ENCODE peak calls at places on chromosomes 16 and 17, in five cellular contexts. I is lower leg skin, R is HCT116, E is LNCaP clone FGC, U is endothelial cell. M is an unnamed sample.

GRCh38 chr17:67386965-67387551 is 10.0 kb downstream of the PITPNC1 start:
- DNase-seq in I (no peak), R (peak; percentile 64), E (no peak), U (peak; percentile 74), M (no peak)

GRCh38 chr16:15542261-15542660 is 100.7 kb downstream of the MARF1 start:
- DNase-seq in I (no peak), R (no peak), E (no peak), U (no peak), M (no peak)

GRCh38 chr17:77840156-77840555 is 118.3 kb upstream of the TNRC6C start:
- DNase-seq in I (no peak), R (no peak), E (no peak), U (no peak), M (peak; percentile 55)

GRCh38 chr16:12186774-12187335 is 210.3 kb downstream of the SNX29 start:
- DNase-seq in I (no peak), R (no peak), E (peak; percentile 33), U (no peak), M (no peak)

GRCh38 chr17:78127240-78127887 is 1.2 kb downstream of the TMC6 start:
- DNase-seq in I (no peak), R (no peak), E (no peak), U (peak; percentile 53), M (no peak)

GRCh38 chr17:63919311-63919723 is 678 bp upstream of the GH1 start:
- DNase-seq in I (peak; percentile 47), R (peak; percentile 59), E (no peak), U (peak; percentile 75), M (peak; percentile 38)

GRCh38 chr17:19958023-19958422 is 19.6 kb downstream of the AKAP10 start:
- DNase-seq in I (no peak), R (peak; percentile 32), E (no peak), U (peak; percentile 25), M (no peak)

GRCh38 chr17:48228720-48229119 is 121.2 kb downstream of the SNX11 start:
- DNase-seq in I (no peak), R (no peak), E (no peak), U (no peak), M (no peak)

GRCh38 chr16:11462036-11462435 is 116.8 kb downstream of the RMI2 start:
- DNase-seq in I (no peak), R (no peak), E (no peak), U (no peak), M (no peak)

GRCh38 chr16:21991621-21992020 is 9.3 kb downstream of the PDZD9 start:
- DNase-seq in I (no peak), R (no peak), E (no peak), U (no peak), M (no peak)

GRCh38 chr16:88723911-88724310 is 17.6 kb downstream of the CTU2 start:
- DNase-seq in I (no peak), R (no peak), E (no peak), U (no peak), M (no peak)

GRCh38 chr16:15440852-15441251 is 6.5 kb downstream of the BMERB1 start:
- DNase-seq in I (no peak), R (no peak), E (no peak), U (no peak), M (no peak)

GRCh38 chr17:80029235-80029974 is 6.3 kb downstream of the TBC1D16 start:
- DNase-seq in I (peak; percentile 89), R (no peak), E (peak; percentile 82), U (no peak), M (no peak)

GRCh38 chr16:30623558-30624283 is 13.5 kb upstream of the ZNF689 start:
- DNase-seq in I (no peak), R (no peak), E (no peak), U (no peak), M (peak; percentile 1)

GRCh38 chr17:41329279-41329925 is 13.9 kb upstream of the KRTAP17-1 start:
- DNase-seq in I (no peak), R (peak; percentile 40), E (no peak), U (peak; percentile 77), M (no peak)

GRCh38 chr17:41333836-41334235 is 16.8 kb downstream of the KRT33A start:
- DNase-seq in I (no peak), R (no peak), E (no peak), U (no peak), M (no peak)

GRCh38 chr17:41333098-41333497 is 17.5 kb downstream of the KRT33A start:
- DNase-seq in I (no peak), R (no peak), E (no peak), U (no peak), M (no peak)

GRCh38 chr17:41332239-41332638 is 16.7 kb upstream of the KRTAP17-1 start:
- DNase-seq in I (no peak), R (no peak), E (no peak), U (no peak), M (no peak)

GRCh38 chr17:41331606-41332005 is 16.1 kb upstream of the KRTAP17-1 start:
- DNase-seq in I (no peak), R (no peak), E (no peak), U (no peak), M (no peak)
- TF ChIP-seq CTCF in I (no peak), R (no peak), E (no peak), U (no peak), M (no peak)

GRCh38 chr16:80277182-80277581 is 263.6 kb upstream of the DYNLRB2 start:
- DNase-seq in I (no peak), R (no peak), E (no peak), U (no peak), M (no peak)
- TF ChIP-seq CTCF in I (no peak), R (no peak), E (peak; percentile 6), U (no peak), M (no peak)

GRCh38 chr16:5024632-5025031 is 9.1 kb downstream of the NAGPA start:
- DNase-seq in I (no peak), R (peak; percentile 24), E (peak; percentile 99), U (no peak), M (no peak)
- TF ChIP-seq CTCF in I (no peak), R (no peak), E (peak; percentile 55), U (no peak), M (peak; percentile 27)

DNA sequence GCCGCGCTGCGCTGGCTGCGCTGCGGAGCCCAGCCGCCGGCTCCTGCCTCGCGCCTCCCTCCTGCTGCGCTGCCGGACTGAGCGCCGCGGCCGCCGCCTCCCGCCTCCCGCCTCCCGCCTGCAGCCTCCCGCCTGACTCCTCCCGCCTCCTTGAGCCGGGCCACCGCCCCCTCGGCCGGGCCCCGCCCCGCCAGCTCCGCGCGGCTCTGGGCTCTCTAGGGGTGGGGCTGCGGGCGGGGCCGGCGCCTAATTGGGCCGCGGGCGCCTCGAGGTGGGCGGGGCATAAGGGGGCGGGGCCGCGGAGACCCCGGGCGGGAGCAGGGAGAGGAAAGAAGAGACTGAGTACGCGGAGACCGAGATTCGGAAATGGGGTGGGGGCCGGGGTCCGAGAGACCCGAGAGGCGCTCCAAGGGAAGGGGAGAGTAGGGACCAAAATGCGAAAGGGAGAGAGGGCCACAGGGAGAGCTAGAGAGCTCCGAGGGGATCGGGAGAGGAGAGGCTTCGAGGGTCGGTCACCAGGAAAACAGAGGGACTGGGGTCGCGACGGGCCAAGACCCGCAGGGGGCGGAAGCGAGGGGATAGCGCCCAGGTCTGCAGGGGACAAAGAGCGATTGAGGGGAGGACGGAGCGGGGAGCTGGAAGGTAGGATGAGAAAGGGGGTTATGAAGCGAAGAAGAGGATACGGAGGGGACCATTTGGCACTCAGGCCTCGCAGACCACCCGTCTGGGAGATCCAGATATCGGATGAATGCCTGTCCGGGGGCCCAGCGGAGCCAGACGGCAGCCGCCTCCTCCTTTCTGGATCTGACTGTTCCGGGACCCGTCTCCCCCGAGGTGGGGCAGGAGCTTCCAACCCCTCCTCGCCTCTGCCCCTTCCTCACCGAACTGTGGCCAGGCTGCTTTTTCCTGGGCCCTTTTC is at the start of gene C1QL1:
- DNase-seq in I (peak; percentile 78), R (peak; percentile 61), E (peak; percentile 35), U (peak; percentile 94), M (no peak)
- TF ChIP-seq CTCF in I (no peak), R (no peak), E (no peak), U (peak; percentile 27), M (peak; percentile 56)

DNA sequence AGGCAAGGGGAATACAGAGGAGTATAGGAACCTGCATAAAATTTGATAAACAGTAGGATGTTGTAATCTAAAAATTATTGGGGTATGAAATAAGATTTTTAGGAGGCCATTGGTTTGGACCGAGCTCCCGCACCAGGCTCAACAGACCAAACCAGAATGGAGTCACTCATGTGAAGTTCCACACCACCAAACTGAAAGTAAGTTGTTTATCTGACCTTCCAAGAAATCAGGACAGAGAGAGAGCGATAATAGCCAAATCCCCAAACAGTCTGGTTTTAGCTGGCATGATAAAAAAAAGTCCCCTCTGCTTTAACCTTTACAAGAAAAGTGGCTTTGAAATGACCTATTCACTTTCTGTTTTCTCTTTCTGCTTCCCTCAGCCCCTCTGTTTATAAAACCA is 45.7 kb upstream of the SIAH1 start:
- DNase-seq in I (no peak), R (no peak), E (no peak), U (no peak), M (no peak)
- TF ChIP-seq CTCF in I (no peak), R (no peak), E (no peak), U (no peak), M (no peak)

GRCh38 chr17:2023692-2024571 is 1.2 kb downstream of the RTN4RL1 start:
- DNase-seq in I (no peak), R (peak; percentile 59), E (no peak), U (peak; percentile 59), M (no peak)
- TF ChIP-seq CTCF in I (no peak), R (no peak), E (peak; percentile 11), U (no peak), M (peak; percentile 21)

GRCh38 chr16:85761866-85762265 is 11.0 kb upstream of the C16orf74 start:
- DNase-seq in I (no peak), R (no peak), E (no peak), U (no peak), M (no peak)

GRCh38 chr16:85757341-85757822 is 6.5 kb upstream of the C16orf74 start:
- DNase-seq in I (no peak), R (no peak), E (no peak), U (no peak), M (no peak)

GRCh38 chr16:85762970-85763369 is 12.1 kb upstream of the C16orf74 start:
- DNase-seq in I (no peak), R (no peak), E (no peak), U (no peak), M (no peak)

GRCh38 chr16:85759136-85759535 is 8.2 kb upstream of the C16orf74 start:
- DNase-seq in I (no peak), R (no peak), E (no peak), U (no peak), M (no peak)

DNA sequence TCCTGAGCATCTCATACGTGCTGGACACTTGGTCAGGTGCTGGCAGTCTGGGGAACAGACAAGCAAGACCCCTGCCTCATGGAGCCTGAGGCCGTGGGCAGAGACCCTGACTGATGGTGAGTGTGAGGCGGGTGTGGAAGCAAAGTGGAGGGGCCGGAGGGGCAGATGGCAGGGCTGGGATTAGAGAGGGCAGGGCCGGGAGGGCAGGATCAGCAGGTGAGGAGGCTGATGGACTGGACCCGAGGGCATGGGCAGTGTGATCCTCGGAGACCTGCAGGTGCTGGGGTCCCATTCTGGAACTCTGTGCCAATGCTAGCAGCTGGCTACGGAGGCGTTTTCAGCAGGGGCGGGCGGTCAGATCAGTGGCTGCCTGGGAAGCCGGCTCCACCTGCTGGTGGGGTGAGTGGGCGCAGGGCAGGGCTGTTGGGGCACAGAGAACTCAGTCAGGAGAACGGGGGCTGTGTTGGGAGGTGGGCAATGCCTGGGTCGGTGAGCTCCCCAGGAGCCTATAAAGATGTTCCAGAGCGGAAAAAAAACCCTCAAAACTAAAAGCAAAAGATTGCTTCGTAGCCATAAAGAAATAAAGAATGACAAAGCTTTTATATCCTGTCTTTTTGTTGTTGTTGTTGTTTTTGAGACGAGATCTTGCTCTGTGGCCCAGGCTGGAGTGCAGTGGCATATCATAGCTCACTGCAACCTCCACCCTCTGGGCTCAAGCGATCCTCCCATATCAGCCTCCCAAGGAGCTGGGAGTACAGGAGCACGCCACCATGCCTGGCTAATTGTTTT is 8.9 kb upstream of the C16orf74 start:
- DNase-seq in I (no peak), R (no peak), E (no peak), U (peak; percentile 33), M (no peak)
- TF ChIP-seq CTCF in I (no peak), R (peak; percentile 93), E (peak; percentile 65), U (peak; percentile 51), M (peak; percentile 49)

M was measured in chondrocyte.